ENCODE peak calls at places on chromosomes 2 and 18, in eight cellular contexts. N is NCI-H1436, Y is AG10803, M is HEK293T, A is ureter, B is left cardiac atrium, D is right cardiac atrium, S is NCI-H2171 treated with DMSO at 0.1 percent for 48 hours. J is an unnamed sample.

GRCh38 chr18:59502222-59502898 is 143.3 kb upstream of the LMAN1 start:
- DNase-seq in N (no peak), Y (peak), M (peak), A (no peak), B (peak), D (peak), S (peak), J (peak)

GRCh38 chr2:64812298-64812697 is 158.6 kb upstream of the SERTAD2 start:
- DNase-seq in N (no peak), Y (no peak), M (no peak), A (no peak), B (no peak), D (no peak), S (no peak), J (no peak)

GRCh38 chr2:12330916-12331315 is 385.8 kb upstream of the TRIB2 start:
- DNase-seq in N (no peak), Y (peak), M (no peak), A (no peak), B (no peak), D (no peak), S (no peak), J (peak)

GRCh38 chr18:52343731-52344340 is 3.8 kb downstream of the DCC start:
- DNase-seq in N (no peak), Y (no peak), M (no peak), A (no peak), B (no peak), D (no peak), S (no peak), J (no peak)

GRCh38 chr2:234483568-234484251 is 13.2 kb downstream of the ARL4C start:
- DNase-seq in N (no peak), Y (peak), M (no peak), A (no peak), B (no peak), D (peak), S (no peak), J (no peak)

GRCh38 chr18:25298853-25299274 is 53.1 kb downstream of the ZNF521 start:
- DNase-seq in N (no peak), Y (peak), M (no peak), A (no peak), B (peak), D (peak), S (no peak), J (peak)

GRCh38 chr2:134120160-134120717 is 133.6 kb upstream of the MGAT5 start:
- DNase-seq in N (no peak), Y (no peak), M (no peak), A (no peak), B (peak), D (peak), S (no peak), J (no peak)

GRCh38 chr18:21452381-21452780 is 148.1 kb downstream of the ESCO1 start:
- DNase-seq in N (no peak), Y (no peak), M (no peak), A (no peak), B (no peak), D (no peak), S (no peak), J (no peak)

GRCh38 chr18:28494151-28494550 is 317.2 kb upstream of the CDH2 start:
- DNase-seq in N (no peak), Y (peak), M (no peak), A (no peak), B (no peak), D (no peak), S (no peak), J (no peak)

GRCh38 chr2:3162442-3163077 is 215.1 kb downstream of the EIPR1 start:
- DNase-seq in N (no peak), Y (no peak), M (no peak), A (no peak), B (no peak), D (no peak), S (no peak), J (no peak)

GRCh38 chr2:84905181-84906107 is at the start of gene TMSB10:
- DNase-seq in N (peak), Y (peak), M (peak), A (peak), B (peak), D (peak), S (peak), J (peak)

GRCh38 chr18:12656671-12657047 is 1.2 kb downstream of the SPIRE1 start:
- DNase-seq in N (no peak), Y (peak), M (no peak), A (no peak), B (no peak), D (no peak), S (peak), J (peak)

GRCh38 chr2:172087191-172087779 is 2.0 kb downstream of the DLX1 start:
- DNase-seq in N (no peak), Y (no peak), M (no peak), A (no peak), B (no peak), D (no peak), S (no peak), J (no peak)

GRCh38 chr18:26532367-26533340 is 15.7 kb downstream of the KCTD1 start:
- DNase-seq in N (no peak), Y (peak), M (no peak), A (no peak), B (no peak), D (no peak), S (no peak), J (peak)

GRCh38 chr2:135256531-135257258 is 204.6 kb downstream of the RAB3GAP1 start:
- DNase-seq in N (no peak), Y (peak), M (no peak), A (no peak), B (no peak), D (no peak), S (no peak), J (peak)

GRCh38 chr2:10120938-10121574 is 1.5 kb upstream of the RRM2 start:
- DNase-seq in N (peak), Y (no peak), M (no peak), A (no peak), B (no peak), D (no peak), S (peak), J (peak)

GRCh38 chr18:12839526-12840196 is 44.4 kb downstream of the PTPN2 start:
- DNase-seq in N (no peak), Y (peak), M (no peak), A (no peak), B (no peak), D (no peak), S (no peak), J (peak)

GRCh38 chr2:107595749-107596148 is 230.9 kb upstream of the RGPD4 start:
- DNase-seq in N (no peak), Y (peak), M (no peak), A (no peak), B (no peak), D (no peak), S (no peak), J (peak)

GRCh38 chr2:167972746-167973145 is 274.6 kb downstream of the STK39 start:
- DNase-seq in N (no peak), Y (no peak), M (no peak), A (no peak), B (no peak), D (no peak), S (no peak), J (no peak)

GRCh38 chr2:84959045-84959493 is 11.9 kb upstream of the KCMF1 start:
- DNase-seq in N (no peak), Y (peak), M (no peak), A (no peak), B (no peak), D (no peak), S (no peak), J (peak)

GRCh38 chr2:71722286-71722685 is 268.9 kb downstream of the DYSF start:
- DNase-seq in N (no peak), Y (no peak), M (no peak), A (no peak), B (no peak), D (no peak), S (no peak), J (no peak)

GRCh38 chr2:217930783-217931563 is 71.8 kb downstream of the TNS1 start:
- DNase-seq in N (no peak), Y (no peak), M (no peak), A (no peak), B (no peak), D (no peak), S (peak), J (no peak)

GRCh38 chr2:241951920-241952319 is 82.4 kb downstream of the RTP5 start:
- DNase-seq in N (no peak), Y (no peak), M (no peak), A (no peak), B (no peak), D (no peak), S (no peak), J (no peak)

GRCh38 chr2:134206573-134206972 is 47.3 kb upstream of the MGAT5 start:
- DNase-seq in N (no peak), Y (peak), M (no peak), A (no peak), B (peak), D (peak), S (no peak), J (peak)

GRCh38 chr18:26460449-26461091 is 87.8 kb downstream of the KCTD1 start:
- DNase-seq in N (no peak), Y (peak), M (no peak), A (no peak), B (peak), D (peak), S (peak), J (peak)

GRCh38 chr18:34339155-34339554 is 114.4 kb upstream of the NOL4 start:
- DNase-seq in N (peak), Y (no peak), M (no peak), A (no peak), B (no peak), D (no peak), S (peak), J (no peak)

GRCh38 chr2:45610281-45611019 is 617 bp downstream of the SRBD1 start:
- DNase-seq in N (peak), Y (peak), M (peak), A (peak), B (peak), D (peak), S (peak), J (peak)

GRCh38 chr2:63735263-63735662 is 106.4 kb upstream of the UGP2 start:
- DNase-seq in N (no peak), Y (peak), M (no peak), A (no peak), B (no peak), D (no peak), S (no peak), J (peak)